ENCODE peak calls at places on chromosome 7, in seven cellular contexts. W, L, G, Z, X, H and T are unnamed samples.

GRCh38 chr7:88455696-88456095 is 149.0 kb upstream of the STEAP4 start:
- DNase-seq in Z (no peak), X (no peak), H (no peak), L (no peak), G (no peak), W (no peak), T (no peak)

GRCh38 chr7:114710495-114710894 is 211.4 kb upstream of the MDFIC start:
- DNase-seq in L (no peak), W (no peak), G (no peak), H (no peak), Z (no peak), X (no peak), T (no peak)

GRCh38 chr7:27303021-27303420 is 60.4 kb downstream of the EVX1 start:
- DNase-seq in H (no peak), G (no peak), W (peak), L (no peak), X (no peak), Z (no peak), T (no peak)

GRCh38 chr7:7495171-7495570 is 40.5 kb downstream of the COL28A1 start:
- DNase-seq in H (no peak), Z (no peak), X (no peak), W (no peak), L (no peak), G (no peak), T (no peak)

GRCh38 chr7:130622866-130623265 is 45.7 kb downstream of the COPG2 start:
- DNase-seq in H (no peak), W (no peak), Z (no peak), X (no peak), L (no peak), G (no peak), T (no peak)

GRCh38 chr7:30899630-30900029 is 12.0 kb upstream of the AQP1 start:
- DNase-seq in G (no peak), H (no peak), Z (no peak), L (no peak), X (no peak), W (no peak), T (no peak)

GRCh38 chr7:150793569-150794238 is 6.5 kb downstream of the TMEM176B start:
- DNase-seq in H (no peak), G (no peak), Z (no peak), W (no peak), L (no peak), X (no peak), T (no peak)

GRCh38 chr7:48627153-48627552 is 297.2 kb upstream of the CDC14C start:
- DNase-seq in W (no peak), G (no peak), Z (no peak), H (no peak), X (no peak), L (no peak), T (no peak)

GRCh38 chr7:158066085-158066484 is 521.5 kb downstream of the PTPRN2 start:
- DNase-seq in X (no peak), L (no peak), W (no peak), Z (no peak), G (no peak), H (no peak), T (no peak)

GRCh38 chr7:85770332-85770731 is 583.5 kb upstream of the SEMA3D start:
- DNase-seq in W (no peak), H (no peak), Z (no peak), G (no peak), L (no peak), X (no peak), T (no peak)

GRCh38 chr7:12007591-12007990 is 175.6 kb upstream of the THSD7A start:
- DNase-seq in X (no peak), G (no peak), H (no peak), W (no peak), L (no peak), Z (no peak), T (no peak)

GRCh38 chr7:491292-491957 is 28.2 kb downstream of the PDGFA start:
- DNase-seq in X (peak), G (peak), Z (no peak), L (no peak), H (no peak), W (no peak), T (no peak)

GRCh38 chr7:105678811-105679495 is 97.7 kb upstream of the EFCAB10 start:
- DNase-seq in X (peak), L (no peak), G (no peak), Z (no peak), H (peak), W (peak), T (no peak)

GRCh38 chr7:113698556-113699220 is 220.1 kb downstream of the PPP1R3A start:
- DNase-seq in L (no peak), Z (peak), H (no peak), X (no peak), G (no peak), W (peak), T (peak)

GRCh38 chr7:143345428-143345900 is 17.0 kb downstream of the FAM131B start:
- DNase-seq in H (no peak), Z (no peak), W (peak), L (no peak), X (peak), G (peak), T (no peak)

GRCh38 chr7:116948934-116949333 is 4.4 kb upstream of the ST7 start:
- DNase-seq in L (no peak), X (peak), Z (no peak), W (no peak), H (no peak), G (no peak), T (no peak)

GRCh38 chr7:51457079-51457478 is 140.5 kb upstream of the COBL start:
- DNase-seq in H (no peak), G (no peak), W (no peak), X (no peak), Z (no peak), L (no peak), T (no peak)

GRCh38 chr7:51259766-51260165 is 56.8 kb downstream of the COBL start:
- DNase-seq in L (no peak), G (no peak), Z (no peak), H (no peak), X (no peak), W (no peak), T (no peak)

GRCh38 chr7:95596183-95597135 is at the start of gene PDK4:
- DNase-seq in G (no peak), H (peak), W (peak), L (peak), Z (no peak), X (peak), T (no peak)

GRCh38 chr7:2717293-2717904 is 29.4 kb downstream of the AMZ1 start:
- DNase-seq in G (no peak), H (no peak), W (no peak), Z (no peak), X (peak), L (no peak), T (no peak)

GRCh38 chr7:55254596-55255500 is 110.3 kb upstream of the LANCL2 start:
- DNase-seq in Z (no peak), W (peak), H (peak), L (no peak), X (peak), G (peak), T (peak)

GRCh38 chr7:16356241-16356958 is 64.9 kb downstream of the CRPPA start:
- DNase-seq in G (no peak), X (no peak), H (no peak), Z (no peak), L (peak), W (no peak), T (no peak)

GRCh38 chr7:30661926-30662325 is 20.3 kb downstream of the CRHR2 start:
- DNase-seq in W (no peak), H (no peak), L (no peak), Z (no peak), X (no peak), G (peak), T (no peak)

GRCh38 chr7:1673581-1674102 is 3.6 kb downstream of the ELFN1 start:
- DNase-seq in Z (no peak), L (no peak), G (peak), X (no peak), W (no peak), H (no peak), T (no peak)

GRCh38 chr7:154841731-154842331 is 161.1 kb downstream of the PAXIP1 start:
- DNase-seq in L (no peak), Z (no peak), W (no peak), G (no peak), H (no peak), X (no peak), T (no peak)

GRCh38 chr7:101754432-101755159 is 62.8 kb upstream of the CUX1 start:
- DNase-seq in W (peak), X (no peak), Z (no peak), H (no peak), L (no peak), G (no peak), T (peak)

GRCh38 chr7:101848168-101848951 is 30.9 kb downstream of the CUX1 start:
- DNase-seq in H (no peak), Z (no peak), X (no peak), L (no peak), W (no peak), G (no peak), T (no peak)

GRCh38 chr7:130461256-130461655 is 20.4 kb upstream of the CEP41 start:
- DNase-seq in G (no peak), Z (no peak), H (no peak), W (no peak), X (no peak), L (peak), T (no peak)

GRCh38 chr7:136533732-136534131 is 334.7 kb upstream of the CHRM2 start:
- DNase-seq in W (no peak), L (no peak), X (no peak), G (no peak), H (no peak), Z (no peak), T (no peak)

GRCh38 chr7:155194531-155195140 is 103.0 kb upstream of the INSIG1 start:
- DNase-seq in W (no peak), Z (no peak), L (no peak), H (no peak), X (no peak), G (no peak), T (no peak)

GRCh38 chr7:55533729-55534080 is 38.6 kb downstream of the VOPP1 start:
- DNase-seq in W (no peak), G (no peak), Z (no peak), L (no peak), H (no peak), X (no peak), T (no peak)

GRCh38 chr7:110010379-110010778 is 1080.5 kb upstream of the LRRN3 start:
- DNase-seq in X (no peak), G (no peak), L (no peak), H (no peak), W (no peak), Z (no peak), T (no peak)

GRCh38 chr7:33743594-33743993 is 161.7 kb upstream of the BMPER start:
- DNase-seq in L (peak), X (no peak), G (no peak), H (no peak), Z (peak), W (no peak), T (no peak)

DNA sequence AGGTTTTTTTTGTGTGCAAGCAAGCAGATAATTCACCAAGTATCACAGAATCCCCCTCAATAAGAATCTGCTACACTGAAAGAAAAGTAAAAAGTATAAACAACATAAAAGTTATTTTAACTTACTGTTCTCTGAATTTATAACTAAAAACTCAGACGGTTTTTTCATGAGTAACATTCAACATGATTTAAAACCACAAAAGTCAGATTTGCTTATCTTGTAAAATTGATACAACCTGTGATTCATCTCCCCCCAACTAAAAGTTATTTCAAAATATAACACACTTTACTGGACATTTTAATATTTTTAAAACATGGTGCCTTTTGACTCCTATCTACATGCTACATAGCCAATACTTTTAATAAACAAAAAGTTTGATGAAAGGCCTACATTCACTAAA is 32.8 kb downstream of the TSPAN12 start:
- DNase-seq in G (no peak), W (no peak), Z (no peak), L (no peak), H (no peak), X (no peak), T (no peak)
- H3K4me3 ChIP-seq in G (no peak), W (no peak), Z (no peak), L (no peak), H (no peak), X (no peak), T (no peak)

GRCh38 chr7:63899691-63900393 is 98.8 kb upstream of the ZNF722 start:
- DNase-seq in W (peak), H (no peak), L (no peak), G (peak), Z (no peak), X (peak), T (no peak)

GRCh38 chr7:63900394-63901203 is 98.0 kb upstream of the ZNF722 start:
- DNase-seq in W (peak), H (peak), X (peak), Z (no peak), G (peak), L (no peak), T (no peak)
- H3K4me3 ChIP-seq in W (peak), H (peak), X (peak), Z (no peak), G (peak), L (no peak), T (no peak)

GRCh38 chr7:42071372-42072261 is 165.4 kb downstream of the GLI3 start:
- DNase-seq in G (no peak), H (no peak), W (peak), L (no peak), Z (no peak), X (no peak), T (peak)
- H3K4me3 ChIP-seq in G (no peak), H (no peak), W (no peak), L (no peak), Z (no peak), X (no peak), T (no peak)

DNA sequence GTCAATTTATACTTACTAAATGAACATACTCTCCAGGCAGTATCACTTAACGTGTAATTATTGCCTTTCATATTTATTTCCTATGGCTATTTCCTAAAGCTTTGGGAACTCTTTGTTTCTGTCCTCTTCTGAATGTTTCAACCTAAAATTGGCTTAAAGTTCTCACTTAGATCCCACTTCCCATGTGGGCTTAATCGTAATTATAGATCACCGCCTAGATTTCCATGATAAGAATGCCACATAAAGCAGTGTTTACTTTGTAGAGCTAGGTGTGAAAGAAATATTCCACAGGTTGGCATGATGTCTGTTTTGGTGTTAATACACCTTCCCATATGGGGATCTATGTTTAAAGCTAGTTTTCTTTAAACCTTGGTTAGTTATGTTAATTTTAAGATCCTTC is 1.5 kb downstream of the HDAC9 start:
- DNase-seq in X (no peak), G (no peak), W (no peak), H (no peak), L (no peak), Z (no peak), T (no peak)
- H3K4me3 ChIP-seq in X (peak), G (no peak), W (no peak), H (peak), L (no peak), Z (no peak), T (no peak)

GRCh38 chr7:128120976-128121490 is 89.8 kb upstream of the LRRC4 start:
- DNase-seq in G (no peak), L (no peak), Z (no peak), W (no peak), H (peak), X (no peak), T (no peak)

GRCh38 chr7:128121731-128122576 is 90.7 kb upstream of the LRRC4 start:
- DNase-seq in Z (no peak), H (peak), G (no peak), L (no peak), X (peak), W (no peak), T (no peak)

GRCh38 chr7:128123291-128124037 is 92.2 kb upstream of the LRRC4 start:
- DNase-seq in L (no peak), G (no peak), W (no peak), Z (no peak), H (peak), X (no peak), T (no peak)

GRCh38 chr7:128124786-128125185 is 93.5 kb upstream of the LRRC4 start:
- DNase-seq in H (no peak), W (no peak), Z (no peak), L (no peak), X (no peak), G (no peak), T (no peak)

DNA sequence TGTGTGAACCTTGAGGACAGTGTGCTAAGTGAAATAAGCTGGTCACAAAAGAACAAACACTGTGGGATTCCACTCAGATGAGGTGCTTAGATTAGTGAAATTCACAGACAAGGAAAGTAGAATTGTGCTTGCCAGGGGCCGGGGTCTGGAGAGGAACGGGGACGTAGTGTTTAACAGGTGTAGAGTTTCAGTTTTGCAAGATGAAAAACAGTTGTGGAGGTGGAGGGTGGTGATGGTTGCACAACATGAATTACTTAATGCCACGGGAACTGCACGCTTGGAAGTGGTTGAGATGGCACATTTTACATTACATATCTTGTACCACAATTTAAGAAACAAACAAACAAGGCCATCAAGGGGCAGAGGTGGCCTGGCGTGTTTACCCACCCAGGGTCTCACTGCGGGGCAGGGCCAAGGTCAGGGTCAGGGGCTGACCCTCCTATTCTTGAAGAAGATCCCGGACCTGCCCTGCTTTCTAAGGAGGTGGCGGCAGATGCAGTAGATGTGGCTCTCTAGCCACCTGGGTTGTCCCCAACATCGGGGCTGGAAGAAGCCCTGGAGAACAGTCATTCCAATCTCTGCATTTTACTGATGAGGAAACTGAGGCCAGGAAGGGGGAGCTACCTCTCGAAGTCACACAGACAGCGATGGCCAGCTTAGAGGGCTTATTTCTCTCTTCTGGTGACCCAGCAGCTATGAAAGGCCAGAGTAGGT is 91.5 kb upstream of the LRRC4 start:
- DNase-seq in L (no peak), W (no peak), X (no peak), Z (no peak), G (no peak), H (peak), T (no peak)
- H3K4me3 ChIP-seq in L (no peak), W (no peak), X (no peak), Z (no peak), G (no peak), H (no peak), T (no peak)